ENCODE peak calls at places on chromosomes 11 and 22, in six cellular contexts. B is A549, W is K562, G is H1, V is SK-N-SH, H is GM12878. L is an unnamed sample.

GRCh38 chr22:17627961-17628303 is 617 bp downstream of the ATP6V1E1 start:
- DNase-seq in B (no peak), W (no peak), G (no peak), V (no peak), H (no peak), L (no peak)

GRCh38 chr11:95451682-95452081 is 220.7 kb upstream of the SESN3 start:
- DNase-seq in B (no peak), W (no peak), G (no peak), V (no peak), H (no peak), L (no peak)

GRCh38 chr11:14372011-14372410 is 13.0 kb upstream of the RRAS2 start:
- DNase-seq in B (no peak), W (no peak), G (no peak), V (no peak), H (no peak), L (no peak)

GRCh38 chr11:128158860-128159259 is 428.5 kb downstream of the ETS1 start:
- DNase-seq in B (no peak), W (no peak), G (no peak), V (no peak), H (no peak), L (no peak)

GRCh38 chr11:28461338-28461737 is 353.1 kb downstream of the METTL15 start:
- DNase-seq in B (no peak), W (no peak), G (no peak), V (no peak), H (no peak), L (no peak)

GRCh38 chr11:83403990-83404389 is 117.8 kb upstream of the CCDC90B start:
- DNase-seq in B (no peak), W (no peak), G (no peak), V (peak), H (no peak), L (no peak)

GRCh38 chr11:118366287-118366686 is 6.9 kb downstream of the UBE4A start:
- DNase-seq in B (no peak), W (no peak), G (no peak), V (no peak), H (no peak), L (no peak)

GRCh38 chr11:69089258-69089657 is 40.5 kb downstream of the TPCN2 start:
- DNase-seq in B (no peak), W (no peak), G (no peak), V (no peak), H (no peak), L (no peak)

GRCh38 chr11:114036156-114036811 is 23.2 kb upstream of the ZBTB16 start:
- DNase-seq in B (peak), W (peak), G (peak), V (peak), H (no peak), L (peak)

GRCh38 chr22:41900652-41901312 is 14.1 kb downstream of the SHISA8 start:
- DNase-seq in B (no peak), W (no peak), G (no peak), V (no peak), H (no peak), L (no peak)

GRCh38 chr22:41904450-41905410 is 10.1 kb downstream of the SHISA8 start:
- DNase-seq in B (no peak), W (no peak), G (no peak), V (no peak), H (no peak), L (no peak)

GRCh38 chr22:41905411-41906202 is 9.3 kb downstream of the SHISA8 start:
- DNase-seq in B (no peak), W (no peak), G (no peak), V (no peak), H (no peak), L (no peak)

GRCh38 chr22:41902016-41902415 is 12.9 kb downstream of the SHISA8 start:
- DNase-seq in B (no peak), W (no peak), G (no peak), V (no peak), H (no peak), L (no peak)

DNA sequence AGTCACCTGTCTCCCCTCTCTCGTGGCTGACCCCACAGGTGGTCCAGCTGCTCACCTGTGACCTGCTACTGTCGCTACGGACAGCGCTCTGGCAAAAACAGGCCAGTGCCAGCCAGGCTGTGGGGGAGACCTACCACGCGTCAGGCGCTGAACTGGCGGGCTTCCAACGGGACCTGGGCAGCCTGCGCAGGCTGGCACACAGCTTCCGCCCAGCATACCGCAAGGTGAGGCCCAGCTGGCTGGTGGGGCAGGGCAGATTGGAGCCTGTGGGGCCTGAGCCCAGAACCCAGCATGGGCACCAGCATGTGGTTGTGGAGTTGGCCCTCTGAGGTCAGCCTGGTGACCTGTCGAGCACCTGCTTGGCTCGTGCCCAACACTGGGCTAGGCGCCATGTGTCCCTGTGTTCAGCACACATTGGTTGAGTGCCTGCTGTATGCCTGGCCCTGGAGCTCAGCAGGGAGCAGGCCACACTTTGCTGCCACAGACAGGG is 11.9 kb downstream of the SHISA8 start:
- DNase-seq in B (no peak), W (no peak), G (no peak), V (no peak), H (no peak), L (no peak)
- TF ChIP-seq CHD2 in B (no peak), W (no peak), G (no peak), V (no peak), H (no peak), L (no peak)

GRCh38 chr11:134040386-134041297 is 28.2 kb upstream of the JAM3 start:
- DNase-seq in B (no peak), W (no peak), G (no peak), V (no peak), H (no peak), L (no peak)
- TF ChIP-seq CHD2 in B (no peak), W (no peak), G (no peak), V (no peak), H (no peak), L (no peak)

GRCh38 chr11:63520606-63521170 is 14.8 kb downstream of the LGALS12 start:
- DNase-seq in B (no peak), W (no peak), G (no peak), V (no peak), H (no peak), L (no peak)

GRCh38 chr11:63512816-63513215 is 6.9 kb downstream of the LGALS12 start:
- DNase-seq in B (no peak), W (no peak), G (no peak), V (no peak), H (no peak), L (no peak)

GRCh38 chr11:63516109-63516508 is 10.2 kb downstream of the LGALS12 start:
- DNase-seq in B (no peak), W (peak), G (no peak), V (no peak), H (no peak), L (no peak)

GRCh38 chr11:63518548-63518947 is 12.7 kb downstream of the LGALS12 start:
- DNase-seq in B (no peak), W (peak), G (no peak), V (no peak), H (no peak), L (no peak)

GRCh38 chr11:63517156-63517555 is 11.3 kb downstream of the LGALS12 start:
- DNase-seq in B (no peak), W (peak), G (no peak), V (no peak), H (no peak), L (no peak)
- TF ChIP-seq CHD2 in B (no peak), W (no peak), G (no peak), V (no peak), H (no peak), L (no peak)

GRCh38 chr11:65558002-65558784 is at the start of gene LTBP3:
- DNase-seq in B (peak), W (peak), G (no peak), V (peak), H (no peak), L (peak)
- TF ChIP-seq CHD2 in B (no peak), W (peak), G (no peak), V (no peak), H (no peak), L (no peak)

GRCh38 chr11:75894036-75894585 is 79.1 kb downstream of the UVRAG start:
- DNase-seq in B (no peak), W (no peak), G (no peak), V (no peak), H (no peak), L (no peak)
- TF ChIP-seq CHD2 in B (no peak), W (no peak), G (no peak), V (no peak), H (no peak), L (no peak)

DNA sequence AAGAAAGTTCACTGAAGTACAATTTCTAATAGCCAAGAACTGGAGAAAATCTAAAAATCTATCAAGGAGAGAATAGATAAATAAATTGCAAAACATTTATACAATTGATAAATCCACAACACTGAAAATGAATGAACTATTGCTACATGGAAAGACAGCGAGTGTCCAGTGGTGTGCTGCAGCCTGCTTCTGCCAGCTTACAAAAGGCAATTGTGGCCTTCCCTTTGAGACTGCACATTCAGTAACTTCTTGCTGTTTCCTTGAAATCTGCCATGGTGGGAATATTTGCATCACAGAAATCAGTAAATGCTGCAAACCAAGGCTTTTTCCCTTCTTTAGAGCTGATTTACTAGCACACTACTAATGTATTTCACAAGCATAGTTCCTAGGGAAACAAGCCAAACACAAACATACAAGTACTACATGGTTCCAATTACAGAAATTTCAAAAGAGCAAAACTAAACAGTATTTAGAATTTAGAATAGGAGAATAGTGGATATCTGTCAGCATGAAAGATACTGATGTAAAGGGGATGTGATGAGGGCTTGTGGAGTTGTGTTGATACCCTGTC is 76.9 kb upstream of the TRIM77 start:
- DNase-seq in B (no peak), W (no peak), G (no peak), V (no peak), H (no peak), L (no peak)
- TF ChIP-seq CHD2 in B (no peak), W (no peak), G (no peak), V (no peak), H (no peak), L (no peak)

DNA sequence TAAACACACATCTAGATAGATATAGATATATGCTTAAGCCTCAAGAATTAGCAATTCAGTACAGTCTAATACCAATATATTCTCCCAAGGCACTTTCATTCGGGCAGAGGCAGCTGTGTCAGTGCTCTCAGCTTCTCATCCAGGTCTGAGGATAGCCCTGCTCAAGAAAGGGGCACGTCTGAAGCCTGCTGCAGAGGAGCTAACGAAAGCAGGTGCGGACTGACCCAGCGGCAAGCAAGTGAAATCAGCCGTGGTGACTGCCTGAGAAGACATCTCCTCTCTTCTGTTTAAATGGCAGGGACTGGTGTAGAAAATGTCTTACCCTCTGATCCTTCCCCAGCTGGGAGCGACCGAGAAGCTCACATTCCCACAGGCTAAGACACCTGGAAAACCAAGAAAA is 468.6 kb downstream of the BRD1 start:
- DNase-seq in B (no peak), W (no peak), G (no peak), V (no peak), H (no peak), L (no peak)
- TF ChIP-seq CHD2 in B (no peak), W (no peak), G (no peak), V (no peak), H (no peak), L (no peak)

GRCh38 chr11:121722431-121723256 is 269.9 kb upstream of the SORL1-AS1 start:
- DNase-seq in B (no peak), W (no peak), G (peak), V (peak), H (no peak), L (peak)
- TF ChIP-seq CHD2 in B (no peak), W (no peak), G (no peak), V (peak), H (no peak), L (no peak)